ENCODE peak calls at places on chromosomes 5 and 9, in four cellular contexts. Q is H1, K is H9, X is mesendoderm. T is an unnamed sample.

GRCh38 chr5:6948562-6948961 is 235.3 kb downstream of the TENT4A start:
- DNase-seq in Q (no peak), X (no peak), K (no peak), T (no peak)

GRCh38 chr5:61625682-61626620 is 293.9 kb downstream of the ZSWIM6 start:
- DNase-seq in K (peak), X (peak), Q (peak), T (peak)

GRCh38 chr5:154370119-154370518 is 75.7 kb upstream of the SAP30L start:
- DNase-seq in X (peak), Q (no peak), K (no peak), T (peak)

GRCh38 chr5:59007460-59008063 is 424.7 kb downstream of the RAB3C start:
- DNase-seq in K (no peak), Q (no peak), X (peak), T (peak)

GRCh38 chr9:82147798-82148440 is 159.3 kb downstream of the SPATA31D1 start:
- DNase-seq in X (no peak), K (no peak), Q (no peak), T (no peak)

GRCh38 chr5:143177263-143177994 is 226.1 kb downstream of the NR3C1 start:
- DNase-seq in K (no peak), Q (no peak), X (no peak), T (peak)

GRCh38 chr5:150644496-150644895 is 4.0 kb downstream of the SYNPO start:
- DNase-seq in X (no peak), Q (no peak), K (no peak), T (no peak)

GRCh38 chr5:21693591-21693990 is 1159.6 kb downstream of the CDH12 start:
- DNase-seq in X (no peak), Q (no peak), K (no peak), T (no peak)

GRCh38 chr5:56170557-56170956 is 62.6 kb downstream of the ANKRD55 start:
- DNase-seq in Q (no peak), X (no peak), K (no peak), T (peak)

GRCh38 chr9:124781967-124782660 is 5.2 kb downstream of the OLFML2A start:
- DNase-seq in X (no peak), Q (peak), K (no peak), T (no peak)

GRCh38 chr9:124778575-124779367 is 1.8 kb downstream of the OLFML2A start:
- DNase-seq in Q (peak), X (no peak), K (no peak), T (no peak)

GRCh38 chr9:124780060-124780756 is 3.3 kb downstream of the OLFML2A start:
- DNase-seq in X (no peak), K (no peak), Q (peak), T (no peak)

GRCh38 chr9:124779368-124780059 is 2.6 kb downstream of the OLFML2A start:
- DNase-seq in X (peak), K (peak), Q (peak), T (peak)

GRCh38 chr9:124780757-124781151 is 3.8 kb downstream of the OLFML2A start:
- DNase-seq in X (no peak), Q (peak), K (no peak), T (no peak)
- H2BK15ac ChIP-seq in X (no peak), Q (peak), K (no peak), T (peak)

GRCh38 chr9:123044556-123044955 is 11.1 kb downstream of the GPR21 start:
- DNase-seq in Q (no peak), X (no peak), K (no peak), T (peak)
- H3K56ac ChIP-seq in Q (no peak), X (no peak), K (no peak), T (peak)

GRCh38 chr5:106423109-106423897 is 1247.4 kb downstream of the EFNA5 start:
- DNase-seq in K (peak), Q (no peak), X (no peak), T (no peak)
- H2BK15ac ChIP-seq in K (no peak), Q (no peak), X (no peak), T (no peak)

GRCh38 chr5:158709279-158709678 is 390.4 kb downstream of the EBF1 start:
- DNase-seq in K (no peak), X (no peak), Q (no peak), T (no peak)
- H3K56ac ChIP-seq in K (no peak), X (no peak), Q (no peak), T (no peak)

DNA sequence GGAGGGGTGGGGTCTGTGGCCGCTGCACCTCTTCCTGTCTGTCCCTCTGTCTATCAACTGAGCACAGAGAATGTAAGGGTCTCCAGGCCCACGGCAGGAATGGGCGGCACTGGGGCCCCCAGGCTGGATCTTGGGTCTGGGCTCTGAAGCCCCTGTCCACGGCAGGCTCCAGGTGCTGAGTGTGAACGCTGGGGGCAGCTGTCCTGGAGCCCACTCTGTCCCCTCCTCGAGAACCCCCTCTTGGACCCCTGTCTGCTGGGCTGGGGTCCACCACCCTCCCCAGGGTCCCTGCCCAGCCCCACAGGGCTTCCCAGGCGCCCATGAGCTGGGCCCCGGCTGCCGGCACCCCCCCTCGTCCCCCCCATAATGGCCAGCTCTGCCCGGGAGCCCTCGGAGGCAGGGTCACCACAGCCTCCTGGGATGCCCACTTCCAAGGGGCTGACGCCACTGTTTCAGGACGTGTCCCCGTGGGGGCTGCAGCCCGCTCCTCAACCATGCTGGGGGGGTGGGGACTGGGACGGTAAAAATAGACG is 16.0 kb upstream of the NRARP start:
- DNase-seq in K (no peak), Q (no peak), X (no peak), T (no peak)
- H2BK15ac ChIP-seq in K (no peak), Q (no peak), X (no peak), T (no peak)

GRCh38 chr9:84744726-84745125 is 75.2 kb downstream of the NTRK2 start:
- DNase-seq in Q (no peak), K (no peak), X (no peak), T (no peak)
- H3K56ac ChIP-seq in Q (no peak), K (no peak), X (no peak), T (no peak)

GRCh38 chr9:130901498-130902203 is 5.0 kb upstream of the QRFP start:
- DNase-seq in Q (no peak), X (no peak), K (no peak), T (no peak)
- H2BK15ac ChIP-seq in Q (peak), X (no peak), K (no peak), T (no peak)

GRCh38 chr5:133638436-133638835 is 26.1 kb upstream of the FSTL4 start:
- DNase-seq in Q (no peak), K (no peak), X (no peak), T (no peak)

GRCh38 chr5:133642153-133642552 is 29.8 kb upstream of the FSTL4 start:
- DNase-seq in K (no peak), Q (no peak), X (no peak), T (no peak)

GRCh38 chr5:133641683-133642082 is 29.3 kb upstream of the FSTL4 start:
- DNase-seq in K (no peak), X (no peak), Q (no peak), T (no peak)

GRCh38 chr5:133644000-133644865 is 31.9 kb upstream of the FSTL4 start:
- DNase-seq in Q (no peak), X (no peak), K (no peak), T (no peak)

DNA sequence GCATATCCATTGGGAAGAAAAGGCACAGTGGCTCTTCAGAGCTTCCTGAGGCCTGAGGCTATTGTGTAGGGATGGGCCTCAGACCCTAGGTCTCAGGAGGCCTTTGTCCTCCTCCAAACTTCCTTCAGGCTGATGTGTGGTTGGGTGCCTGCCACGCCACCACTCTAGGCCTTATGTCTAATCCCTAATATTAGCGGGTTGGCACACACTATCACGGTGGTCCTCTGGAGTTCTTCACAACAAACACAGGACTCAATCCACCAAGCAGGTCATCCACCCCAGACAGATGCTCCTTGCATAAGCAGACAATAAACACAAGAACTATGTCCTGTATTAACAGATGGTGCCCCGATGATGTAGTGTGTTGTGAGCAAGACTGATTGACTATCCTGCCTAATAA is 31.0 kb upstream of the FSTL4 start:
- DNase-seq in K (no peak), Q (no peak), X (no peak), T (no peak)
- H3K56ac ChIP-seq in K (no peak), Q (no peak), X (no peak), T (no peak)

GRCh38 chr9:136553581-136553980 is 7.7 kb upstream of the NOTCH1 start:
- DNase-seq in Q (no peak), K (no peak), X (no peak), T (no peak)
- H2BK15ac ChIP-seq in Q (no peak), K (no peak), X (no peak), T (no peak)

GRCh38 chr9:112439171-112439570 is 47.5 kb upstream of the KIAA1958 start:
- DNase-seq in X (no peak), K (no peak), Q (no peak), T (no peak)
- H3K56ac ChIP-seq in X (no peak), K (no peak), Q (no peak), T (no peak)